ENCODE peak calls at places on chromosome 14, in nine cellular contexts. One of them, this sample, is unnamed.
A peak's percentile ranks its signal among the peaks of the same experiment; 100 is the strongest.

GRCh38 chr14:63245893-63246292 is 41.6 kb downstream of the RHOJ start:
- DNase-seq in cardiac muscle cell: peak; percentile 66
- DNase-seq in NT2/D1: no peak
- DNase-seq in Peyer's patch: no peak
- DNase-seq in transverse colon: no peak
- DNase-seq in IMR-90: no peak
- DNase-seq in CD8-positive, alpha-beta T cell: no peak
- DNase-seq in tibial nerve: no peak
- DNase-seq in OCI-LY7: no peak
- DNase-seq in this sample: no peak

GRCh38 chr14:52011557-52011956 is 22.2 kb downstream of the RTRAF start:
- DNase-seq in Peyer's patch: no peak
- DNase-seq in tibial nerve: no peak
- DNase-seq in CD8-positive, alpha-beta T cell: no peak
- DNase-seq in IMR-90: no peak
- DNase-seq in cardiac muscle cell: no peak
- DNase-seq in transverse colon: no peak
- DNase-seq in NT2/D1: no peak
- DNase-seq in OCI-LY7: no peak
- DNase-seq in this sample: no peak

GRCh38 chr14:106209745-106210144 is 683.4 kb downstream of the TMEM121 start:
- DNase-seq in CD8-positive, alpha-beta T cell: no peak
- DNase-seq in OCI-LY7: no peak
- DNase-seq in Peyer's patch: no peak
- DNase-seq in NT2/D1: no peak
- DNase-seq in transverse colon: no peak
- DNase-seq in tibial nerve: no peak
- DNase-seq in cardiac muscle cell: no peak
- DNase-seq in IMR-90: no peak
- DNase-seq in this sample: peak; percentile 51

GRCh38 chr14:102087762-102088011 is 843 bp upstream of the HSP90AA1 start:
- DNase-seq in Peyer's patch: no peak
- DNase-seq in IMR-90: no peak
- DNase-seq in OCI-LY7: no peak
- DNase-seq in CD8-positive, alpha-beta T cell: no peak
- DNase-seq in cardiac muscle cell: no peak
- DNase-seq in transverse colon: no peak
- DNase-seq in tibial nerve: no peak
- DNase-seq in NT2/D1: no peak
- DNase-seq in this sample: no peak

GRCh38 chr14:102150636-102151195 is 11.0 kb downstream of the WDR20 start:
- DNase-seq in transverse colon: no peak
- DNase-seq in tibial nerve: no peak
- DNase-seq in cardiac muscle cell: no peak
- DNase-seq in CD8-positive, alpha-beta T cell: no peak
- DNase-seq in OCI-LY7: no peak
- DNase-seq in NT2/D1: no peak
- DNase-seq in IMR-90: no peak
- DNase-seq in Peyer's patch: no peak
- DNase-seq in this sample: no peak

GRCh38 chr14:63896278-63896720 is 43.5 kb downstream of the SYNE2 start:
- DNase-seq in NT2/D1: no peak
- DNase-seq in transverse colon: peak; percentile 67
- DNase-seq in cardiac muscle cell: peak; percentile 99
- DNase-seq in CD8-positive, alpha-beta T cell: no peak
- DNase-seq in tibial nerve: peak; percentile 70
- DNase-seq in OCI-LY7: no peak
- DNase-seq in Peyer's patch: no peak
- DNase-seq in IMR-90: peak; percentile 71
- DNase-seq in this sample: no peak

GRCh38 chr14:99459491-99460100 is 21.1 kb downstream of the SETD3 start:
- DNase-seq in Peyer's patch: no peak
- DNase-seq in tibial nerve: no peak
- DNase-seq in cardiac muscle cell: no peak
- DNase-seq in CD8-positive, alpha-beta T cell: no peak
- DNase-seq in NT2/D1: no peak
- DNase-seq in OCI-LY7: no peak
- DNase-seq in IMR-90: no peak
- DNase-seq in transverse colon: no peak
- DNase-seq in this sample: no peak

GRCh38 chr14:89267163-89267562 is 149.9 kb downstream of the FOXN3 start:
- DNase-seq in tibial nerve: no peak
- DNase-seq in IMR-90: no peak
- DNase-seq in transverse colon: no peak
- DNase-seq in Peyer's patch: no peak
- DNase-seq in CD8-positive, alpha-beta T cell: no peak
- DNase-seq in NT2/D1: no peak
- DNase-seq in cardiac muscle cell: no peak
- DNase-seq in OCI-LY7: no peak
- DNase-seq in this sample: no peak

GRCh38 chr14:105888151-105888550 is 361.8 kb downstream of the TMEM121 start:
- DNase-seq in OCI-LY7: no peak
- DNase-seq in Peyer's patch: no peak
- DNase-seq in tibial nerve: no peak
- DNase-seq in transverse colon: no peak
- DNase-seq in NT2/D1: no peak
- DNase-seq in cardiac muscle cell: no peak
- DNase-seq in CD8-positive, alpha-beta T cell: no peak
- DNase-seq in IMR-90: no peak
- DNase-seq in this sample: no peak

GRCh38 chr14:35386673-35387125 is 17.9 kb downstream of the NFKBIA start:
- DNase-seq in IMR-90: no peak
- DNase-seq in CD8-positive, alpha-beta T cell: no peak
- DNase-seq in Peyer's patch: no peak
- DNase-seq in NT2/D1: no peak
- DNase-seq in transverse colon: no peak
- DNase-seq in tibial nerve: no peak
- DNase-seq in cardiac muscle cell: no peak
- DNase-seq in OCI-LY7: no peak
- DNase-seq in this sample: no peak

GRCh38 chr14:30443368-30444007 is 115.5 kb upstream of the G2E3 start:
- DNase-seq in cardiac muscle cell: peak; percentile 53
- DNase-seq in transverse colon: no peak
- DNase-seq in IMR-90: peak; percentile 46
- DNase-seq in tibial nerve: no peak
- DNase-seq in NT2/D1: peak; percentile 15
- DNase-seq in OCI-LY7: peak; percentile 4
- DNase-seq in Peyer's patch: no peak
- DNase-seq in CD8-positive, alpha-beta T cell: no peak
- DNase-seq in this sample: no peak

GRCh38 chr14:49954171-49954631 is 61.3 kb downstream of the ARF6 start:
- DNase-seq in NT2/D1: no peak
- DNase-seq in tibial nerve: no peak
- DNase-seq in IMR-90: peak; percentile 71
- DNase-seq in OCI-LY7: no peak
- DNase-seq in CD8-positive, alpha-beta T cell: no peak
- DNase-seq in cardiac muscle cell: no peak
- DNase-seq in Peyer's patch: no peak
- DNase-seq in transverse colon: no peak
- DNase-seq in this sample: no peak

GRCh38 chr14:103026988-103027387 is 30.4 kb downstream of the CDC42BPB start:
- DNase-seq in NT2/D1: no peak
- DNase-seq in transverse colon: no peak
- DNase-seq in cardiac muscle cell: no peak
- DNase-seq in Peyer's patch: no peak
- DNase-seq in CD8-positive, alpha-beta T cell: no peak
- DNase-seq in IMR-90: no peak
- DNase-seq in OCI-LY7: no peak
- DNase-seq in tibial nerve: no peak
- DNase-seq in this sample: no peak

GRCh38 chr14:50875359-50876090 is 3.7 kb downstream of the ABHD12B start:
- DNase-seq in tibial nerve: no peak
- DNase-seq in IMR-90: peak; percentile 54
- DNase-seq in transverse colon: no peak
- DNase-seq in CD8-positive, alpha-beta T cell: peak; percentile 34
- DNase-seq in Peyer's patch: peak; percentile 70
- DNase-seq in OCI-LY7: peak; percentile 96
- DNase-seq in NT2/D1: no peak
- DNase-seq in cardiac muscle cell: no peak
- DNase-seq in this sample: peak; percentile 96

GRCh38 chr14:72451081-72451972 is 442.6 kb downstream of the DPF3 start:
- DNase-seq in tibial nerve: no peak
- DNase-seq in transverse colon: peak; percentile 17
- DNase-seq in CD8-positive, alpha-beta T cell: peak; percentile 16
- DNase-seq in NT2/D1: no peak
- DNase-seq in IMR-90: no peak
- DNase-seq in OCI-LY7: no peak
- DNase-seq in cardiac muscle cell: no peak
- DNase-seq in Peyer's patch: peak; percentile 46
- DNase-seq in this sample: peak; percentile 75

GRCh38 chr14:59419383-59419782 is 45.8 kb downstream of the GPR135 start:
- DNase-seq in IMR-90: no peak
- DNase-seq in NT2/D1: no peak
- DNase-seq in tibial nerve: no peak
- DNase-seq in CD8-positive, alpha-beta T cell: no peak
- DNase-seq in cardiac muscle cell: no peak
- DNase-seq in transverse colon: no peak
- DNase-seq in OCI-LY7: no peak
- DNase-seq in Peyer's patch: no peak
- DNase-seq in this sample: no peak

GRCh38 chr14:104249706-104250105 is 111.3 kb downstream of the KIF26A start:
- DNase-seq in tibial nerve: no peak
- DNase-seq in CD8-positive, alpha-beta T cell: no peak
- DNase-seq in NT2/D1: no peak
- DNase-seq in IMR-90: no peak
- DNase-seq in OCI-LY7: no peak
- DNase-seq in transverse colon: no peak
- DNase-seq in cardiac muscle cell: no peak
- DNase-seq in Peyer's patch: no peak
- DNase-seq in this sample: no peak

GRCh38 chr14:88791252-88791621 is 1.5 kb downstream of the EML5 start:
- DNase-seq in cardiac muscle cell: no peak
- DNase-seq in NT2/D1: no peak
- DNase-seq in Peyer's patch: no peak
- DNase-seq in IMR-90: no peak
- DNase-seq in tibial nerve: no peak
- DNase-seq in OCI-LY7: no peak
- DNase-seq in transverse colon: no peak
- DNase-seq in CD8-positive, alpha-beta T cell: no peak
- DNase-seq in this sample: no peak

GRCh38 chr14:67564236-67564635 is 31.1 kb downstream of the PLEKHH1 start:
- DNase-seq in cardiac muscle cell: no peak
- DNase-seq in Peyer's patch: no peak
- DNase-seq in transverse colon: no peak
- DNase-seq in IMR-90: no peak
- DNase-seq in tibial nerve: no peak
- DNase-seq in OCI-LY7: no peak
- DNase-seq in CD8-positive, alpha-beta T cell: no peak
- DNase-seq in NT2/D1: no peak
- DNase-seq in this sample: no peak

GRCh38 chr14:59788176-59788575 is 82.4 kb downstream of the RTN1 start:
- DNase-seq in Peyer's patch: no peak
- DNase-seq in CD8-positive, alpha-beta T cell: no peak
- DNase-seq in cardiac muscle cell: peak; percentile 9
- DNase-seq in NT2/D1: no peak
- DNase-seq in transverse colon: no peak
- DNase-seq in IMR-90: no peak
- DNase-seq in OCI-LY7: no peak
- DNase-seq in tibial nerve: no peak
- DNase-seq in this sample: no peak

GRCh38 chr14:35189422-35189821 is 67.1 kb downstream of the PRORP start:
- DNase-seq in IMR-90: no peak
- DNase-seq in OCI-LY7: no peak
- DNase-seq in NT2/D1: no peak
- DNase-seq in Peyer's patch: no peak
- DNase-seq in CD8-positive, alpha-beta T cell: no peak
- DNase-seq in tibial nerve: no peak
- DNase-seq in cardiac muscle cell: no peak
- DNase-seq in transverse colon: no peak
- DNase-seq in this sample: no peak

GRCh38 chr14:104393898-104394605 is 185.5 kb upstream of the C14orf180 start:
- DNase-seq in NT2/D1: no peak
- DNase-seq in cardiac muscle cell: no peak
- DNase-seq in IMR-90: no peak
- DNase-seq in CD8-positive, alpha-beta T cell: peak; percentile 65
- DNase-seq in tibial nerve: peak; percentile 21
- DNase-seq in OCI-LY7: peak; percentile 62
- DNase-seq in transverse colon: peak; percentile 59
- DNase-seq in Peyer's patch: peak; percentile 82
- DNase-seq in this sample: peak; percentile 67

GRCh38 chr14:54209501-54210231 is 187.1 kb upstream of the CDKN3 start:
- DNase-seq in Peyer's patch: no peak
- DNase-seq in OCI-LY7: no peak
- DNase-seq in cardiac muscle cell: peak; percentile 73
- DNase-seq in CD8-positive, alpha-beta T cell: no peak
- DNase-seq in NT2/D1: no peak
- DNase-seq in tibial nerve: no peak
- DNase-seq in transverse colon: no peak
- DNase-seq in IMR-90: peak; percentile 30
- DNase-seq in this sample: no peak
- H3K4me1 ChIP-seq in Peyer's patch: no peaks in the 10 kb centered on the region
- H3K4me1 ChIP-seq in OCI-LY7: no peaks in the 10 kb centered on the region
- H3K4me1 ChIP-seq in cardiac muscle cell: no peaks in the 10 kb centered on the region
- H3K4me1 ChIP-seq in CD8-positive, alpha-beta T cell: no peaks in the 10 kb centered on the region
- H3K4me1 ChIP-seq in NT2/D1: no peaks in the 10 kb centered on the region
- H3K4me1 ChIP-seq in tibial nerve: no peaks in the 10 kb centered on the region
- H3K4me1 ChIP-seq in transverse colon: no peaks in the 10 kb centered on the region
- H3K4me1 ChIP-seq in IMR-90: peaks cover 4% of the 10 kb centered on the region
- H3K4me1 ChIP-seq in this sample: no peaks in the 10 kb centered on the region

GRCh38 chr14:69226736-69227135 is 33.2 kb upstream of the GALNT16 start:
- DNase-seq in CD8-positive, alpha-beta T cell: no peak
- DNase-seq in NT2/D1: no peak
- DNase-seq in Peyer's patch: no peak
- DNase-seq in tibial nerve: no peak
- DNase-seq in cardiac muscle cell: peak; percentile 29
- DNase-seq in OCI-LY7: no peak
- DNase-seq in IMR-90: no peak
- DNase-seq in transverse colon: no peak
- DNase-seq in this sample: no peak
- H3K4me1 ChIP-seq in CD8-positive, alpha-beta T cell: no peaks in the 10 kb centered on the region
- H3K4me1 ChIP-seq in NT2/D1: no peaks in the 10 kb centered on the region
- H3K4me1 ChIP-seq in Peyer's patch: no peaks in the 10 kb centered on the region
- H3K4me1 ChIP-seq in tibial nerve: no peaks in the 10 kb centered on the region
- H3K4me1 ChIP-seq in cardiac muscle cell: peaks cover 31% of the 10 kb centered on the region
- H3K4me1 ChIP-seq in OCI-LY7: no peaks in the 10 kb centered on the region
- H3K4me1 ChIP-seq in IMR-90: no peaks in the 10 kb centered on the region
- H3K4me1 ChIP-seq in transverse colon: no peaks in the 10 kb centered on the region
- H3K4me1 ChIP-seq in this sample: no peaks in the 10 kb centered on the region

DNA sequence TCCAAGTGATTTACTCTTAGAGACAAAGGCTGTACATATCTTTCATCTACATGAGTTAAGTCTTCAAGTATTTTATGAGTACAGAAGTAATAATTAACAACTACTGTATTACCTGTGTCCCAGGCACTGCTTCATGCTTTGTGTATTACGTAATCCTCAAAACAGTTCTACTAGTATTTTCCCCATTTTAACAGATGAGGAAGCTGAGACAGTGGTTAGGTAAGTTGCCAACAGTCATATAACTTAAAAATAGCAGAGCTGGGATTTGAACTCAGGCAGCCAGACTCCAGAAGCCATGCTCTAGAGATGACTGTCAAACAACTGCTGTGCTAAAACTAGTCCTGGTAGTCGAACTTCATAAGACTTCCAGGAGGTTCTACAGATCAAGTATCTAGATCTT is 10.7 kb downstream of the TRMT5 start:
- DNase-seq in OCI-LY7: no peak
- DNase-seq in NT2/D1: no peak
- DNase-seq in IMR-90: no peak
- DNase-seq in transverse colon: no peak
- DNase-seq in tibial nerve: no peak
- DNase-seq in CD8-positive, alpha-beta T cell: no peak
- DNase-seq in cardiac muscle cell: no peak
- DNase-seq in Peyer's patch: no peak
- DNase-seq in this sample: no peak
- H3K4me1 ChIP-seq in OCI-LY7: peaks cover 4% of the 10 kb centered on the region
- H3K4me1 ChIP-seq in NT2/D1: no peaks in the 10 kb centered on the region
- H3K4me1 ChIP-seq in IMR-90: peaks cover 4% of the 10 kb centered on the region
- H3K4me1 ChIP-seq in transverse colon: peaks cover 3% of the 10 kb centered on the region
- H3K4me1 ChIP-seq in tibial nerve: no peaks in the 10 kb centered on the region
- H3K4me1 ChIP-seq in CD8-positive, alpha-beta T cell: no peaks in the 10 kb centered on the region
- H3K4me1 ChIP-seq in cardiac muscle cell: peaks cover 3% of the 10 kb centered on the region
- H3K4me1 ChIP-seq in Peyer's patch: no peaks in the 10 kb centered on the region
- H3K4me1 ChIP-seq in this sample: no peaks in the 10 kb centered on the region

GRCh38 chr14:100532916-100533630 is 54.1 kb downstream of the BEGAIN start:
- DNase-seq in OCI-LY7: peak; percentile 6
- DNase-seq in NT2/D1: no peak
- DNase-seq in transverse colon: no peak
- DNase-seq in CD8-positive, alpha-beta T cell: no peak
- DNase-seq in Peyer's patch: peak; percentile 14
- DNase-seq in tibial nerve: peak; percentile 51
- DNase-seq in cardiac muscle cell: peak; percentile 61
- DNase-seq in IMR-90: peak; percentile 30
- DNase-seq in this sample: peak; percentile 80
- H3K4me1 ChIP-seq in OCI-LY7: no peaks in the 10 kb centered on the region
- H3K4me1 ChIP-seq in NT2/D1: peaks cover 15% of the 10 kb centered on the region
- H3K4me1 ChIP-seq in transverse colon: peaks cover 15% of the 10 kb centered on the region
- H3K4me1 ChIP-seq in CD8-positive, alpha-beta T cell: peaks cover 7% of the 10 kb centered on the region
- H3K4me1 ChIP-seq in Peyer's patch: peaks cover 12% of the 10 kb centered on the region
- H3K4me1 ChIP-seq in tibial nerve: no peaks in the 10 kb centered on the region
- H3K4me1 ChIP-seq in cardiac muscle cell: peaks cover 16% of the 10 kb centered on the region
- H3K4me1 ChIP-seq in IMR-90: no peaks in the 10 kb centered on the region
- H3K4me1 ChIP-seq in this sample: peaks cover 56% of the 10 kb centered on the region

This sample was measured in DND-41.